ENCODE peak calls at places on chromosomes 11 and 22, in seven cellular contexts. One of them, this sample, is unnamed.

GRCh38 chr11:13238879-13239514 is 38.6 kb upstream of the BMAL1 start:
- DNase-seq in PC-3: peak
- DNase-seq in neural progenitor cell: peak
- DNase-seq in GM23248: peak
- DNase-seq in hepatocyte: peak
- DNase-seq in HCT116: peak
- DNase-seq in GM23338: peak
- DNase-seq in this sample: peak

GRCh38 chr11:8917157-8917820 is 6.3 kb downstream of the AKIP1 start:
- DNase-seq in PC-3: peak
- DNase-seq in neural progenitor cell: peak
- DNase-seq in GM23248: peak
- DNase-seq in hepatocyte: peak
- DNase-seq in HCT116: no peak
- DNase-seq in GM23338: peak
- DNase-seq in this sample: no peak

GRCh38 chr11:79413258-79413657 is 27.6 kb downstream of the TENM4 start:
- DNase-seq in PC-3: no peak
- DNase-seq in neural progenitor cell: peak
- DNase-seq in GM23248: peak
- DNase-seq in hepatocyte: peak
- DNase-seq in HCT116: no peak
- DNase-seq in GM23338: peak
- DNase-seq in this sample: no peak

GRCh38 chr22:41939981-41940852 is 6.7 kb downstream of the CENPM start:
- DNase-seq in PC-3: no peak
- DNase-seq in neural progenitor cell: no peak
- DNase-seq in GM23248: no peak
- DNase-seq in hepatocyte: no peak
- DNase-seq in HCT116: no peak
- DNase-seq in GM23338: peak
- DNase-seq in this sample: peak

GRCh38 chr11:9574806-9575530 is 1.5 kb downstream of the WEE1 start:
- DNase-seq in PC-3: peak
- DNase-seq in neural progenitor cell: peak
- DNase-seq in GM23248: peak
- DNase-seq in hepatocyte: peak
- DNase-seq in HCT116: peak
- DNase-seq in GM23338: peak
- DNase-seq in this sample: peak

GRCh38 chr11:122159173-122159701 is 43.2 kb upstream of the BLID start:
- DNase-seq in PC-3: peak
- DNase-seq in neural progenitor cell: peak
- DNase-seq in GM23248: peak
- DNase-seq in hepatocyte: peak
- DNase-seq in HCT116: no peak
- DNase-seq in GM23338: peak
- DNase-seq in this sample: no peak

GRCh38 chr11:31233425-31233824 is 136.1 kb downstream of the DCDC1 start:
- DNase-seq in PC-3: peak
- DNase-seq in neural progenitor cell: no peak
- DNase-seq in GM23248: peak
- DNase-seq in hepatocyte: peak
- DNase-seq in HCT116: peak
- DNase-seq in GM23338: peak
- DNase-seq in this sample: no peak

GRCh38 chr22:19430890-19431541 is 517 bp downstream of the HIRA start:
- DNase-seq in PC-3: peak
- DNase-seq in neural progenitor cell: peak
- DNase-seq in GM23248: peak
- DNase-seq in hepatocyte: peak
- DNase-seq in HCT116: no peak
- DNase-seq in GM23338: peak
- DNase-seq in this sample: peak

GRCh38 chr11:115761348-115761747 is 257.1 kb upstream of the CADM1 start:
- DNase-seq in PC-3: no peak
- DNase-seq in neural progenitor cell: no peak
- DNase-seq in GM23248: no peak
- DNase-seq in hepatocyte: no peak
- DNase-seq in HCT116: no peak
- DNase-seq in GM23338: peak
- DNase-seq in this sample: no peak

GRCh38 chr22:35212020-35212419 is 45.3 kb upstream of the HMGXB4 start:
- DNase-seq in PC-3: peak
- DNase-seq in neural progenitor cell: no peak
- DNase-seq in GM23248: peak
- DNase-seq in hepatocyte: peak
- DNase-seq in HCT116: no peak
- DNase-seq in GM23338: no peak
- DNase-seq in this sample: no peak

GRCh38 chr22:43257549-43257948 is 70.6 kb upstream of the TTLL12 start:
- DNase-seq in PC-3: no peak
- DNase-seq in neural progenitor cell: no peak
- DNase-seq in GM23248: no peak
- DNase-seq in hepatocyte: no peak
- DNase-seq in HCT116: no peak
- DNase-seq in GM23338: no peak
- DNase-seq in this sample: no peak

GRCh38 chr11:68042219-68043028 is 3.6 kb downstream of the TCIRG1 start:
- DNase-seq in PC-3: no peak
- DNase-seq in neural progenitor cell: no peak
- DNase-seq in GM23248: no peak
- DNase-seq in hepatocyte: no peak
- DNase-seq in HCT116: no peak
- DNase-seq in GM23338: no peak
- DNase-seq in this sample: no peak

GRCh38 chr22:49967333-49968241 is 7.0 kb downstream of the PIM3 start:
- DNase-seq in PC-3: no peak
- DNase-seq in neural progenitor cell: peak
- DNase-seq in GM23248: peak
- DNase-seq in hepatocyte: peak
- DNase-seq in HCT116: no peak
- DNase-seq in GM23338: no peak
- DNase-seq in this sample: peak

GRCh38 chr11:94516725-94517124 is 4.5 kb downstream of the C11orf97 start:
- DNase-seq in PC-3: no peak
- DNase-seq in neural progenitor cell: no peak
- DNase-seq in GM23248: no peak
- DNase-seq in hepatocyte: no peak
- DNase-seq in HCT116: no peak
- DNase-seq in GM23338: no peak
- DNase-seq in this sample: no peak

GRCh38 chr11:132803436-132803835 is 728.9 kb downstream of the OPCML start:
- DNase-seq in PC-3: no peak
- DNase-seq in neural progenitor cell: no peak
- DNase-seq in GM23248: peak
- DNase-seq in hepatocyte: no peak
- DNase-seq in HCT116: no peak
- DNase-seq in GM23338: no peak
- DNase-seq in this sample: no peak

GRCh38 chr11:129375731-129376657 is at the start of gene BARX2:
- DNase-seq in PC-3: peak
- DNase-seq in neural progenitor cell: peak
- DNase-seq in GM23248: peak
- DNase-seq in hepatocyte: peak
- DNase-seq in HCT116: peak
- DNase-seq in GM23338: peak
- DNase-seq in this sample: peak

GRCh38 chr22:47166446-47167016 is 404.1 kb downstream of the TBC1D22A start:
- DNase-seq in PC-3: no peak
- DNase-seq in neural progenitor cell: no peak
- DNase-seq in GM23248: no peak
- DNase-seq in hepatocyte: no peak
- DNase-seq in HCT116: no peak
- DNase-seq in GM23338: no peak
- DNase-seq in this sample: no peak

GRCh38 chr11:101478587-101479375 is 105.0 kb downstream of the TRPC6 start:
- DNase-seq in PC-3: no peak
- DNase-seq in neural progenitor cell: peak
- DNase-seq in GM23248: no peak
- DNase-seq in hepatocyte: no peak
- DNase-seq in HCT116: no peak
- DNase-seq in GM23338: no peak
- DNase-seq in this sample: no peak

GRCh38 chr22:46892866-46893265 is 130.4 kb downstream of the TBC1D22A start:
- DNase-seq in PC-3: no peak
- DNase-seq in neural progenitor cell: no peak
- DNase-seq in GM23248: no peak
- DNase-seq in hepatocyte: no peak
- DNase-seq in HCT116: no peak
- DNase-seq in GM23338: no peak
- DNase-seq in this sample: no peak

GRCh38 chr11:120590472-120590871 is 78.9 kb downstream of the GRIK4 start:
- DNase-seq in PC-3: no peak
- DNase-seq in neural progenitor cell: no peak
- DNase-seq in GM23248: peak
- DNase-seq in hepatocyte: no peak
- DNase-seq in HCT116: no peak
- DNase-seq in GM23338: no peak
- DNase-seq in this sample: no peak

GRCh38 chr11:70622091-70622490 is 223.8 kb downstream of the CTTN start:
- DNase-seq in PC-3: no peak
- DNase-seq in neural progenitor cell: no peak
- DNase-seq in GM23248: no peak
- DNase-seq in hepatocyte: no peak
- DNase-seq in HCT116: no peak
- DNase-seq in GM23338: no peak
- DNase-seq in this sample: no peak

DNA sequence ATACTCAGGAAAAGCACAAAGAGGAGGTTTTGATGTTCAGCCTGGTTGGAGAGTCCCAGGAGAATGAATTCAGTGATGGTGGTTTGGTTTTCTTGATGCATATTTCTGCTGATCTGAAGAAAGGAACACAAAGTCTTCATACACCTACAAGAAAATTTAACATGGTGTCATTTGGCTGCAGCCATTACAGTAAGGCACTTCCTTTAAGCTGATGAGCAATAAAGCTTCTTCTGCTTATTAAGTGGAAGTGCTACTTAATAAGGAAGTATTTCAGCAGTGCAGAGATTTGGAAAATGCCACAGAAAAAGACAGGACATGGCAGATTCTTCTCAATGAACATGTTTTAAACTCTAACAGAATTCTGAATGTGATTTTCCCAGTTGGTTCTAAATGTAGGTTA is at the start of gene OR1S2:
- DNase-seq in PC-3: no peak
- DNase-seq in neural progenitor cell: no peak
- DNase-seq in GM23248: no peak
- DNase-seq in hepatocyte: no peak
- DNase-seq in HCT116: no peak
- DNase-seq in GM23338: no peak
- DNase-seq in this sample: no peak
- H3K4me2 ChIP-seq in PC-3: no peak
- H3K4me2 ChIP-seq in neural progenitor cell: no peak
- H3K4me2 ChIP-seq in GM23248: no peak
- H3K4me2 ChIP-seq in hepatocyte: no peak
- H3K4me2 ChIP-seq in HCT116: no peak
- H3K4me2 ChIP-seq in GM23338: no peak
- H3K4me2 ChIP-seq in this sample: no peak

DNA sequence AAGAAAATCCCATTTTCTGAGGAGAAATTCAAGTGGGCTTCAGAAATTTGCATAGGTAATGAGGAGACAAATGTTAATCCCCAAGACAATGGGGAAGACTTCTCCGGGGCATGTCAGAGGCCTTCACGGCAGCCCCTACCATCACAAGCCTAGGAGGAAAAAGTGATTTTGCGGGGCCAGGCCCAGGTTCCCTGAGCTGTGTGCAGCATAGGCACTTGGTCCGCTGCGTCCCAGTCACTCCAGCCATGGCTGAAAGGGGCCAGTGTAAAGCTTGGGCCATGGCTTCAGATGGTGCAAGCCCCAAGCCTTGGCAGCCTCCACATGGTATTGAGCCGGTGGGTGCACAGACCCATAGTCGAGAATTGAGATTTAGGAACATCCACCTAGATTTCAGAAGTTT is 570.7 kb downstream of the KCNA4 start:
- DNase-seq in PC-3: no peak
- DNase-seq in neural progenitor cell: no peak
- DNase-seq in GM23248: no peak
- DNase-seq in hepatocyte: no peak
- DNase-seq in HCT116: no peak
- DNase-seq in GM23338: no peak
- DNase-seq in this sample: no peak
- TF ChIP-seq EZH2phosphoT487 in PC-3: no peak
- TF ChIP-seq EZH2phosphoT487 in neural progenitor cell: no peak
- TF ChIP-seq EZH2phosphoT487 in GM23248: no peak
- TF ChIP-seq EZH2phosphoT487 in hepatocyte: no peak
- TF ChIP-seq EZH2phosphoT487 in HCT116: no peak
- TF ChIP-seq EZH2phosphoT487 in GM23338: no peak
- TF ChIP-seq EZH2phosphoT487 in this sample: no peak

GRCh38 chr11:118153976-118154375 is 1.4 kb upstream of the SCN4B start:
- DNase-seq in PC-3: no peak
- DNase-seq in neural progenitor cell: no peak
- DNase-seq in GM23248: no peak
- DNase-seq in hepatocyte: no peak
- DNase-seq in HCT116: no peak
- DNase-seq in GM23338: no peak
- DNase-seq in this sample: no peak
- TF ChIP-seq EZH2 in PC-3: no peak
- TF ChIP-seq EZH2 in neural progenitor cell: no peak
- TF ChIP-seq EZH2 in GM23248: no peak
- TF ChIP-seq EZH2 in hepatocyte: no peak
- TF ChIP-seq EZH2 in HCT116: no peak
- TF ChIP-seq EZH2 in GM23338: no peak
- TF ChIP-seq EZH2 in this sample: no peak

DNA sequence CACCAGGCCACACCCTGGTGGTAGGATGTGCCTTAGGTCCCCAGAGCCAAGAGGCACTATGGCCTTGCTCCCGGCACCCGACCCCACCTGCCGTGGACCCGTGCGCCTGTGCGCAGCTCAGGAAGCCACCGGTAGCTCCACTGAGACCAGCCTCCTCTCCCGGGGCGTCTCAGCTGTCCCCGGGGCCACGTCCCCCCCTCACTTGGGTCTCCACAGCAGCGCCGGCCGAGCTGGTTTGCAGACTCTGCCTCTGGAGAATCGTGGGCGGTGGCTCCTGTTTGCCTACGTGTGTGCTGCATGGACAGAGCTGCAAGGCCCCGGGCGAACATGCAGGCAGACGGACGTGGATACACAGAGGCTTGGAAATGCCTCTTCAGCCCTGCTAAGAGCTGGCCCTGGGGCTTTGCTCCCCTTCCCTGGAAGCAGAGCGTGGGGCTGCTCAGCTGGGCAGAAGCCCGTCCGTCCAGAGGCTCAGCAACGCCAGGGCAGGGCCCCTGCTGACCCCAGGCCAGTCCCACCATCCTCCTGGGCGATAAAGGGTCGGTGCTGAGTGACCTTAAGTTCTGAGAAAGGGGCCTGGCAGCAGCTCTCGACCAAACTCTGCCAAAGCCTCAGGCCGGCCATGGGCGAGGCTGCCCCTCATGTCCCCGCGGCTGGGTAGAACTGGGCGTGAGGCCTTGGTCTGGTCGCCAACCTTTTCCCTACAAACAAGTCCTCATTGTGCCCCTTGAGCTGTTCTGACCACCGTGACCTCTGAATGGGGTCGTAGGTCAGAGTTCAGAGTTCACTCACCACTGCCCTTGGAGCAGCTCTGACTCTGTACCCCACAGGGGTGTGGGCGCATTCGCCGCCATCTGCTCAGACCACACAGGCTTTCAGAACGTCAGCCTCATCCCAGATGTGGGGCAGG is 15.2 kb upstream of the MUC5B start:
- DNase-seq in PC-3: no peak
- DNase-seq in neural progenitor cell: no peak
- DNase-seq in GM23248: no peak
- DNase-seq in hepatocyte: no peak
- DNase-seq in HCT116: no peak
- DNase-seq in GM23338: no peak
- DNase-seq in this sample: no peak
- H3K4me2 ChIP-seq in PC-3: no peak
- H3K4me2 ChIP-seq in neural progenitor cell: no peak
- H3K4me2 ChIP-seq in GM23248: no peak
- H3K4me2 ChIP-seq in hepatocyte: no peak
- H3K4me2 ChIP-seq in HCT116: no peak
- H3K4me2 ChIP-seq in GM23338: no peak
- H3K4me2 ChIP-seq in this sample: no peak